ENCODE peak calls at places on chromosomes 13 and 19, in five cellular contexts. N is PC-9, U is mammary epithelial cell, J is suprapubic skin, B is cardiac muscle cell. T is an unnamed sample.

GRCh38 chr19:34319230-34319585 is 45.8 kb upstream of the GPI start:
- DNase-seq in N (no peak), U (peak; percentile 21), J (no peak), B (no peak), T (no peak)

GRCh38 chr19:49713236-49713845 is 22.4 kb downstream of the CPT1C start:
- DNase-seq in N (peak; percentile 65), U (no peak), J (no peak), B (no peak), T (no peak)

GRCh38 chr13:91078093-91078679 is 269.3 kb upstream of the MIR17HG start:
- DNase-seq in N (no peak), U (no peak), J (no peak), B (peak; percentile 44), T (no peak)

GRCh38 chr13:29993196-29993595 is 142.8 kb upstream of the UBL3 start:
- DNase-seq in N (no peak), U (no peak), J (no peak), B (no peak), T (no peak)

GRCh38 chr13:27005976-27006518 is 165.6 kb downstream of the USP12 start:
- DNase-seq in N (no peak), U (no peak), J (peak; percentile 70), B (no peak), T (no peak)

GRCh38 chr19:47049307-47049700 is 880 bp upstream of the TMEM160 start:
- DNase-seq in N (peak; percentile 39), U (no peak), J (no peak), B (no peak), T (no peak)

GRCh38 chr13:79973533-79973963 is 367.4 kb downstream of the SPRY2 start:
- DNase-seq in N (no peak), U (no peak), J (no peak), B (no peak), T (no peak)

GRCh38 chr13:95536629-95537241 is 15.8 kb upstream of the CLDN10 start:
- DNase-seq in N (no peak), U (peak; percentile 12), J (no peak), B (peak; percentile 43), T (no peak)

GRCh38 chr13:98155475-98156111 is 12.7 kb downstream of the FARP1 start:
- DNase-seq in N (no peak), U (no peak), J (no peak), B (no peak), T (no peak)

GRCh38 chr13:43153436-43154082 is 130.2 kb downstream of the DNAJC15 start:
- DNase-seq in N (peak; percentile 68), U (peak; percentile 88), J (no peak), B (no peak), T (no peak)

GRCh38 chr13:32022292-32022691 is 9.3 kb upstream of the FRY start:
- DNase-seq in N (no peak), U (no peak), J (no peak), B (peak; percentile 35), T (no peak)

GRCh38 chr13:76879211-76879875 is 6.9 kb downstream of the KCTD12 start:
- DNase-seq in N (no peak), U (peak; percentile 79), J (peak; percentile 85), B (no peak), T (no peak)

GRCh38 chr13:114116734-114117133 is 15.7 kb downstream of the RASA3 start:
- DNase-seq in N (no peak), U (no peak), J (no peak), B (no peak), T (peak; percentile 13)

GRCh38 chr13:99386495-99386894 is 79.3 kb upstream of the GPR183 start:
- DNase-seq in N (no peak), U (no peak), J (no peak), B (no peak), T (no peak)

GRCh38 chr19:48633148-48634035 is 3.8 kb downstream of the DBP start:
- DNase-seq in N (no peak), U (no peak), J (no peak), B (no peak), T (no peak)

GRCh38 chr13:78137404-78138142 is 218.9 kb upstream of the EDNRB start:
- DNase-seq in N (peak; percentile 7), U (peak; percentile 48), J (no peak), B (peak; percentile 73), T (no peak)

GRCh38 chr19:50870417-50871089 is 2.7 kb upstream of the KLK2 start:
- DNase-seq in N (no peak), U (no peak), J (no peak), B (no peak), T (no peak)

GRCh38 chr13:106407338-106407737 is 128.1 kb downstream of the EFNB2 start:
- DNase-seq in N (peak; percentile 9), U (peak; percentile 24), J (no peak), B (no peak), T (no peak)

GRCh38 chr19:17686592-17687042 is 1.5 kb downstream of the UNC13A start:
- DNase-seq in N (no peak), U (no peak), J (no peak), B (peak; percentile 5), T (peak; percentile 86)

GRCh38 chr13:44350775-44351504 is 22.7 kb upstream of the SERP2 start:
- DNase-seq in N (no peak), U (no peak), J (no peak), B (no peak), T (no peak)

GRCh38 chr19:51772977-51773376 is 12.0 kb downstream of the FPR2 start:
- DNase-seq in N (no peak), U (peak; percentile 23), J (no peak), B (no peak), T (peak; percentile 47)

GRCh38 chr19:45380107-45380506 is 9.7 kb upstream of the ERCC2 start:
- DNase-seq in N (no peak), U (no peak), J (no peak), B (no peak), T (no peak)

GRCh38 chr19:18961767-18962423 is 20.9 kb upstream of the HOMER3 start:
- DNase-seq in N (no peak), U (no peak), J (no peak), B (peak; percentile 12), T (no peak)

GRCh38 chr13:93180376-93180966 is 46.1 kb upstream of the GPC6 start:
- DNase-seq in N (no peak), U (peak; percentile 2), J (no peak), B (no peak), T (no peak)

GRCh38 chr13:24232037-24232436 is 71.5 kb downstream of the SPATA13 start:
- DNase-seq in N (no peak), U (no peak), J (no peak), B (no peak), T (no peak)

GRCh38 chr19:50357178-50358100 is 8.0 kb downstream of the NAPSA start:
- DNase-seq in N (peak; percentile 64), U (peak; percentile 34), J (no peak), B (peak; percentile 69), T (peak; percentile 83)

GRCh38 chr19:30046522-30046921 is 104.5 kb downstream of the URI1 start:
- DNase-seq in N (no peak), U (no peak), J (no peak), B (no peak), T (no peak)

GRCh38 chr19:13093407-13094284 is 9.0 kb downstream of the LYL1 start:
- DNase-seq in N (peak; percentile 75), U (peak; percentile 52), J (peak; percentile 95), B (peak; percentile 81), T (no peak)

GRCh38 chr13:32428581-32429072 is 697 bp upstream of the N4BP2L1 start:
- DNase-seq in N (no peak), U (no peak), J (no peak), B (no peak), T (no peak)

GRCh38 chr19:50679177-50680125 is 30.2 kb downstream of the C19orf81 start:
- DNase-seq in N (peak; percentile 49), U (peak; percentile 64), J (peak; percentile 86), B (peak; percentile 84), T (peak; percentile 95)

GRCh38 chr19:18424890-18425514 is 5.8 kb downstream of the SSBP4 start:
- DNase-seq in N (no peak), U (no peak), J (no peak), B (no peak), T (no peak)

GRCh38 chr19:18204394-18205179 is 745 bp upstream of the RAB3A start:
- DNase-seq in N (peak; percentile 73), U (no peak), J (no peak), B (peak; percentile 84), T (no peak)

GRCh38 chr13:87889241-87889640 is 218.1 kb downstream of the SLITRK5 start:
- DNase-seq in N (no peak), U (no peak), J (no peak), B (no peak), T (no peak)

GRCh38 chr13:50797081-50797480 is 46.4 kb downstream of the DLEU7 start:
- DNase-seq in N (no peak), U (no peak), J (no peak), B (no peak), T (no peak)

GRCh38 chr19:2235396-2236284 is 489 bp downstream of the PLEKHJ1 start:
- DNase-seq in N (peak; percentile 9), U (no peak), J (no peak), B (peak; percentile 58), T (peak; percentile 74)

GRCh38 chr19:2237051-2237868 is 636 bp downstream of the SF3A2 start:
- DNase-seq in N (no peak), U (no peak), J (no peak), B (no peak), T (no peak)

GRCh38 chr19:2233601-2234280 is 2.4 kb downstream of the PLEKHJ1 start:
- DNase-seq in N (no peak), U (no peak), J (no peak), B (no peak), T (peak; percentile 78)

GRCh38 chr19:2236285-2237050 is at the start of the genes PLEKHJ1 and SF3A2:
- DNase-seq in N (peak; percentile 95), U (peak; percentile 97), J (peak; percentile 98), B (peak; percentile 99), T (peak; percentile 99)

GRCh38 chr19:2235026-2235395 is 1.1 kb downstream of the PLEKHJ1 start:
- DNase-seq in N (peak; percentile 11), U (peak; percentile 39), J (no peak), B (no peak), T (no peak)
- H3K4me1 ChIP-seq in N (peaks cover 15% of the 10 kb centered on the region), U (peaks cover 23% of the 10 kb centered on the region), J (peaks cover 74% of the 10 kb centered on the region), B (peaks cover 25% of the 10 kb centered on the region), T (peaks cover 59% of the 10 kb centered on the region)

DNA sequence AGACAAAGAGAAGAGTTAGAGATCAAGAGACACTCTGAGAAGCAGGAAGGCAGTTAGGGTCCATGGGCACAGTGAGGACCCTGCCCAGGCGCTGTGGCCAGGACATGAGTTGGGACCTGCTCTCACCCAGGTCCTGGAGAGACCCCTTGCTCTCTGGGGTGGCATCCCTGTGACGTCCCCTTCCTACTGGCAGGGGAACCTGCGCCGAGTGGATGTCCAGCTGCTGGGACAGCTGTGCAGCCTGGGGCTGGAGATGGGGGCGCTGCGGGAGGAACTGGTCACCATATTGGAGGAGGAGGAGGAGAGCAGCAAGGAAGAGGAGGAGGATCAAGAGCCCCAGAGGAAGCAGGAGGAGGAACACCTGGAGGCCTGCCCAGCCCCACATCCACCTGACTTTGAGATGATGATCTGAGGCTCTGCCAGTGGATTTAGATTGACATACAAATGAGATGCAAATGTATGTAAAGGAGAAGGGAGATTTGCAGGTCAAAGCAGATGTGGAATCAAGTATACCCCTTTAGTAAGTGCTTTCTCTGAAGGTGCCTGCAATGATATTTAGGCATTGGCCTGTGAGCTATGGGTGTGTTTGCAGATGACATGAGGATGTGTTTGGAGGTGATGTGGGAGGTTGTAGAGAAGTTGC is 978 bp downstream of the ERICH4 start:
- DNase-seq in N (no peak), U (no peak), J (peak; percentile 70), B (no peak), T (no peak)
- TF ChIP-seq CTCF in N (no peak), U (no peak), J (no peak), B (no peak), T (no peak)

GRCh38 chr19:14160017-14160703 is 23.8 kb upstream of the ASF1B start:
- DNase-seq in N (no peak), U (no peak), J (no peak), B (no peak), T (no peak)
- H3K4me1 ChIP-seq in N (no peaks in the 10 kb centered on the region), U (no peaks in the 10 kb centered on the region), J (no peaks in the 10 kb centered on the region), B (no peaks in the 10 kb centered on the region), T (no peaks in the 10 kb centered on the region)

GRCh38 chr19:28634031-28634328 is 579.0 kb downstream of the UQCRFS1 start:
- DNase-seq in N (no peak), U (no peak), J (no peak), B (no peak), T (no peak)
- TF ChIP-seq CTCF in N (no peak), U (no peak), J (no peak), B (no peak), T (no peak)